ENCODE peak calls at places on chromosomes 12 and 14, in four cellular contexts. G, P, A and Z are unnamed samples.

GRCh38 chr12:122064780-122065588 is 13.6 kb upstream of the MLXIP start:
- DNase-seq in G (peak; percentile 86), P (peak; percentile 52), A (peak; percentile 96), Z (no peak)

GRCh38 chr14:52949711-52950409 is 990 bp downstream of the FERMT2 start:
- DNase-seq in G (no peak), P (no peak), A (peak; percentile 75), Z (no peak)

GRCh38 chr12:56450241-56450640 is 1.0 kb upstream of the TIMELESS start:
- DNase-seq in G (no peak), P (no peak), A (no peak), Z (no peak)

GRCh38 chr14:30532264-30532663 is 26.7 kb upstream of the G2E3 start:
- DNase-seq in G (no peak), P (no peak), A (no peak), Z (no peak)

GRCh38 chr12:59698599-59698998 is 102.8 kb downstream of the SLC16A7 start:
- DNase-seq in G (no peak), P (no peak), A (peak; percentile 66), Z (no peak)

GRCh38 chr14:59583755-59584154 is 7.1 kb upstream of the CCDC175 start:
- DNase-seq in G (peak; percentile 45), P (no peak), A (no peak), Z (no peak)

GRCh38 chr12:41512531-41512930 is 324.4 kb downstream of the PDZRN4 start:
- DNase-seq in G (no peak), P (no peak), A (no peak), Z (no peak)

GRCh38 chr12:78928200-78929074 is 63.9 kb downstream of the SYT1 start:
- DNase-seq in G (no peak), P (no peak), A (peak; percentile 80), Z (no peak)

GRCh38 chr12:53198470-53199110 is 8.5 kb downstream of the ITGB7 start:
- DNase-seq in G (no peak), P (no peak), A (no peak), Z (no peak)

GRCh38 chr12:93714382-93714781 is 37.2 kb downstream of the CRADD start:
- DNase-seq in G (no peak), P (no peak), A (peak; percentile 18), Z (peak; percentile 20)

GRCh38 chr14:100408350-100409015 is 85.3 kb downstream of the SLC25A47 start:
- DNase-seq in G (no peak), P (no peak), A (peak; percentile 97), Z (no peak)

GRCh38 chr12:77850698-77851097 is 20.0 kb downstream of the NAV3 start:
- DNase-seq in G (no peak), P (no peak), A (no peak), Z (no peak)

GRCh38 chr12:11166300-11166699 is 4.7 kb upstream of the SMIM10L1 start:
- DNase-seq in G (no peak), P (no peak), A (no peak), Z (no peak)

GRCh38 chr12:11171145-11171952 is at the start of gene SMIM10L1:
- DNase-seq in G (peak; percentile 97), P (peak; percentile 88), A (peak; percentile 97), Z (peak; percentile 88)

GRCh38 chr12:11170810-11171144 is 217 bp upstream of the SMIM10L1 start:
- DNase-seq in G (no peak), P (no peak), A (no peak), Z (no peak)

GRCh38 chr12:11174022-11174421 is 3.0 kb downstream of the SMIM10L1 start:
- DNase-seq in G (no peak), P (no peak), A (peak; percentile 7), Z (no peak)

DNA sequence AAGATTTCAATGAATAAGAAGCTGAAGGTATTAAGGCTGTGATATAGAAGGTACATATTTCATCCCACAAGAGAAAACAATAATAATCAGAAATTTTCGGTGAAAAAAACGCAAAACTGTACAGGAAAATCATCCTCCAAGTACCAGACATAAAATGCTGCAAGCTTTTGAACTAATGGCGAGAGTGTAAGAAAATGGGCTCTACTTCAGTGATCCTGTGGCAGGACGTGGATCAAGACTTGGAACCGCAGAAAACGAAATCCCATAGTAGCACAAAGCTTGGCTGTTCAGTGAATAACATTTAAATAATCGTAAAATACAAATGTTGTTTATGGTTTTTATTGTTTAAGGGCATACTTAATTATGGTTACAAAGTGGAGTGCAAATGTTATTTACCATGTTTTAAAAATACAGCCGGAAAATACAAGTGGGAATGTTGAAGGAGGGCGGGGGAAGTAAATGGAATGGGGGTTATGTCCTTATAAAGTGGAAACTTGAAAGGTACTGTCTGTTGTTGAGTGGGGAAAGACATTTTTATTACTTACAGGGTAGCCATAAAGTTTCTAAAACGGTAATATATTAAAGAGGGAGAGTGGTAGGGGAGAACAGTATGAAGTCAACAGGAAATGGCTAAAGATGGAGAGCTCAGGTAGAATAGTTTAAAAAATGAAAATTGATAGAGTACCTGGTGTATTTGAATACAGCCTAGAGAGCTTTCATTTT is 1.1 kb downstream of the SMIM10L1 start:
- DNase-seq in G (no peak), P (no peak), A (no peak), Z (no peak)
- H3K23ac ChIP-seq in G (no peak overlapping the region), P (no peak overlapping the region), A (no peak overlapping the region), Z (no peak overlapping the region)

GRCh38 chr12:70366581-70367267 is 634 bp downstream of the KCNMB4 start:
- DNase-seq in G (peak; percentile 62), P (peak; percentile 67), A (peak; percentile 48), Z (peak; percentile 32)
- H2BK5ac ChIP-seq in G (no peak overlapping the region), P (peak overlapping the region; percentile 14), A (no peak overlapping the region), Z (no peak overlapping the region)

DNA sequence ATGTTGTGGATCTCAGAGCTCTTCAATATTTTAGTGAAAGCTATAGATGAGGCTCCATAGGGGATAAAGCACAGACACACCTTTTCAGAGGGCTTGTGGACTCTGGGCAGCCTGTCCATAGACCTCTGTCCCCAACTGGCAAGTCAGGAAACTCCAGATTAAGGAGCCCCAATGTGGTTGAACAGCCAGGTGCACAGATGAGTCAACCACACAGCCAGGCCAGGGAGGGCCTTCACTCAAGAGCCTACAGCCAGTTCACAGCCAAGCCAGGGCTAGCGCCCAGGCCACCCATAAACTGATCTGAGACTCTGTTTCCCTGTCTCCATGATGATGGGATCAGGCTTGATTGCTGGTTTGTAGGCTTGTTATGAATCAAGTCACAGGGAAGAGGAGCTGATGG is 1.0 kb upstream of the BDKRB2 start:
- DNase-seq in G (no peak), P (no peak), A (peak; percentile 48), Z (no peak)
- H2BK12ac ChIP-seq in G (no peak overlapping the region), P (peak overlapping the region; percentile 55), A (no peak overlapping the region), Z (no peak overlapping the region)

DNA sequence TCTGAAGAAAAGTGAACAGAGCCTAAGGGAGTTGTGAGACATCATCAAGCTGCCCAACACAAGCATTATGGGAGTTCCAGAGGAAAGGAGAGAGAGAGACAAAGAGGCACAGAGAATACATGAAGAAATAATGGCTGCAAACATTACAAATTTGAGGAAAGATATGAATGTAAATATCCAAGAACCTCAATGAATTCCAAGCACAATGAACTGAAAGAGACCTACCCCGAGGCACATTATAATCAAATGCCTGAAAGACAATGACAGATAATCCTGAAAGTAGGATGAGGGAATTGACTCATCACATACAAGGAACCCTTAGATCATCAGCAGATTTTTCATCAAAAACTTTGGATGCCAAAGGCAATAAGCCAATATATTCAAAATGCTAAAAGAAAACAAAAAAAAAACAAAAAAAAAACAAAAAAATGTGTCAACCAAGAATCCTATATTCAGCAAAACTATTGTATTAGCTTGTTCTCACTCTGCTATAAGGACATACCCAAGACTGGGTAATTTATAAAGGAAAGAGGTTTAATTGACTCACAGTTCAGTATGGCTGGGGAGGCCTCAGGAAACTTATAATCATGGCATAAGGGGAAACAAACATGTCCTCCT is 37.8 kb downstream of the BCL2L14 start:
- DNase-seq in G (no peak), P (no peak), A (no peak), Z (no peak)
- H3K23ac ChIP-seq in G (no peak overlapping the region), P (no peak overlapping the region), A (no peak overlapping the region), Z (no peak overlapping the region)

GRCh38 chr14:22812744-22813143 is 2.5 kb downstream of the SLC7A7 start:
- DNase-seq in G (peak; percentile 66), P (peak; percentile 58), A (no peak), Z (no peak)

GRCh38 chr14:22811752-22812151 is 3.5 kb downstream of the SLC7A7 start:
- DNase-seq in G (no peak), P (no peak), A (peak; percentile 16), Z (no peak)

GRCh38 chr14:22814373-22814772 is 862 bp downstream of the SLC7A7 start:
- DNase-seq in G (no peak), P (no peak), A (no peak), Z (no peak)

GRCh38 chr14:22814945-22815713 is at the start of gene SLC7A7:
- DNase-seq in G (peak; percentile 38), P (no peak), A (peak; percentile 45), Z (no peak)

GRCh38 chr14:22813145-22813544 is 2.1 kb downstream of the SLC7A7 start:
- DNase-seq in G (no peak), P (no peak), A (no peak), Z (no peak)
- H2BK5ac ChIP-seq in G (no peak overlapping the region), P (no peak overlapping the region), A (no peak overlapping the region), Z (no peak overlapping the region)